ENCODE peak calls at places on chromosomes 3 and 15, in six cellular contexts. One of them, this sample, is unnamed.

GRCh38 chr3:123063034-123063433 is 3.8 kb upstream of the PDIA5 start:
- DNase-seq in aorta: no peak
- DNase-seq in H7: no peak
- DNase-seq in HFF-Myc: no peak
- DNase-seq in endothelial cell of umbilical vein: no peak
- DNase-seq in cardiac muscle cell: no peak
- DNase-seq in this sample: no peak

GRCh38 chr3:122294365-122294764 is 30.7 kb upstream of the CSTA start:
- DNase-seq in endothelial cell of umbilical vein: no peak
- DNase-seq in cardiac muscle cell: no peak
- DNase-seq in aorta: no peak
- DNase-seq in HFF-Myc: no peak
- DNase-seq in H7: no peak
- DNase-seq in this sample: no peak

GRCh38 chr3:89787485-89787884 is 680.1 kb downstream of the EPHA3 start:
- DNase-seq in H7: no peak
- DNase-seq in endothelial cell of umbilical vein: no peak
- DNase-seq in aorta: no peak
- DNase-seq in cardiac muscle cell: no peak
- DNase-seq in HFF-Myc: peak; percentile 11
- DNase-seq in this sample: no peak

GRCh38 chr15:34987623-34987981 is 485 bp downstream of the ZNF770 start:
- DNase-seq in H7: no peak
- DNase-seq in HFF-Myc: no peak
- DNase-seq in aorta: no peak
- DNase-seq in cardiac muscle cell: no peak
- DNase-seq in endothelial cell of umbilical vein: no peak
- DNase-seq in this sample: no peak

GRCh38 chr15:62896969-62897486 is 145.5 kb upstream of the TPM1 start:
- DNase-seq in H7: peak; percentile 51
- DNase-seq in aorta: peak; percentile 96
- DNase-seq in cardiac muscle cell: peak; percentile 98
- DNase-seq in HFF-Myc: peak; percentile 97
- DNase-seq in endothelial cell of umbilical vein: peak; percentile 99
- DNase-seq in this sample: no peak

GRCh38 chr3:128605091-128606046 is 45.2 kb downstream of the RPN1 start:
- DNase-seq in H7: no peak
- DNase-seq in cardiac muscle cell: no peak
- DNase-seq in endothelial cell of umbilical vein: no peak
- DNase-seq in HFF-Myc: no peak
- DNase-seq in aorta: no peak
- DNase-seq in this sample: no peak

GRCh38 chr3:52926556-52926955 is 29.2 kb upstream of the STIMATE start:
- DNase-seq in HFF-Myc: no peak
- DNase-seq in H7: no peak
- DNase-seq in aorta: no peak
- DNase-seq in cardiac muscle cell: no peak
- DNase-seq in endothelial cell of umbilical vein: no peak
- DNase-seq in this sample: no peak

GRCh38 chr3:139975592-139976360 is 40.8 kb downstream of the CLSTN2 start:
- DNase-seq in endothelial cell of umbilical vein: no peak
- DNase-seq in cardiac muscle cell: no peak
- DNase-seq in aorta: no peak
- DNase-seq in HFF-Myc: no peak
- DNase-seq in H7: no peak
- DNase-seq in this sample: no peak

GRCh38 chr15:36407647-36408046 is 171.8 kb upstream of the CDIN1 start:
- DNase-seq in cardiac muscle cell: peak; percentile 74
- DNase-seq in aorta: no peak
- DNase-seq in HFF-Myc: peak; percentile 62
- DNase-seq in H7: peak; percentile 10
- DNase-seq in endothelial cell of umbilical vein: peak; percentile 41
- DNase-seq in this sample: no peak

GRCh38 chr3:197600796-197601565 is 45.2 kb upstream of the BDH1 start:
- DNase-seq in aorta: no peak
- DNase-seq in HFF-Myc: no peak
- DNase-seq in endothelial cell of umbilical vein: no peak
- DNase-seq in H7: no peak
- DNase-seq in cardiac muscle cell: no peak
- DNase-seq in this sample: no peak

GRCh38 chr3:177894021-177894690 is 642.1 kb upstream of the KCNMB2 start:
- DNase-seq in HFF-Myc: no peak
- DNase-seq in cardiac muscle cell: no peak
- DNase-seq in endothelial cell of umbilical vein: peak; percentile 91
- DNase-seq in H7: no peak
- DNase-seq in aorta: no peak
- DNase-seq in this sample: no peak

GRCh38 chr15:40217166-40217785 is 21.6 kb upstream of the PAK6 start:
- DNase-seq in aorta: no peak
- DNase-seq in HFF-Myc: peak; percentile 56
- DNase-seq in H7: peak; percentile 59
- DNase-seq in endothelial cell of umbilical vein: peak; percentile 73
- DNase-seq in cardiac muscle cell: peak; percentile 76
- DNase-seq in this sample: peak; percentile 25

GRCh38 chr3:127762077-127762786 is 60.1 kb downstream of the MGLL start:
- DNase-seq in cardiac muscle cell: no peak
- DNase-seq in aorta: peak; percentile 78
- DNase-seq in HFF-Myc: no peak
- DNase-seq in endothelial cell of umbilical vein: peak; percentile 33
- DNase-seq in H7: no peak
- DNase-seq in this sample: peak; percentile 66

GRCh38 chr3:140416686-140417085 is 261.2 kb upstream of the TRIM42 start:
- DNase-seq in cardiac muscle cell: no peak
- DNase-seq in endothelial cell of umbilical vein: no peak
- DNase-seq in HFF-Myc: no peak
- DNase-seq in aorta: no peak
- DNase-seq in H7: no peak
- DNase-seq in this sample: no peak

GRCh38 chr3:170330366-170330765 is 27.1 kb upstream of the SKIL start:
- DNase-seq in cardiac muscle cell: peak; percentile 34
- DNase-seq in HFF-Myc: peak; percentile 10
- DNase-seq in endothelial cell of umbilical vein: peak; percentile 16
- DNase-seq in aorta: no peak
- DNase-seq in H7: no peak
- DNase-seq in this sample: no peak

GRCh38 chr15:56838085-56838484 is 80.4 kb upstream of the TCF12 start:
- DNase-seq in H7: no peak
- DNase-seq in aorta: no peak
- DNase-seq in endothelial cell of umbilical vein: no peak
- DNase-seq in cardiac muscle cell: no peak
- DNase-seq in HFF-Myc: no peak
- DNase-seq in this sample: peak; percentile 5

GRCh38 chr15:56202737-56203136 is 40.9 kb downstream of the RFX7 start:
- DNase-seq in aorta: no peak
- DNase-seq in HFF-Myc: no peak
- DNase-seq in H7: no peak
- DNase-seq in endothelial cell of umbilical vein: no peak
- DNase-seq in cardiac muscle cell: no peak
- DNase-seq in this sample: no peak

GRCh38 chr3:45736707-45737106 is 47.5 kb downstream of the SACM1L start:
- DNase-seq in endothelial cell of umbilical vein: no peak
- DNase-seq in H7: no peak
- DNase-seq in aorta: no peak
- DNase-seq in cardiac muscle cell: no peak
- DNase-seq in HFF-Myc: no peak
- DNase-seq in this sample: no peak
- H3K4me3 ChIP-seq in endothelial cell of umbilical vein: no peak overlapping the region
- H3K4me3 ChIP-seq in H7: no peak overlapping the region
- H3K4me3 ChIP-seq in aorta: no peak overlapping the region
- H3K4me3 ChIP-seq in cardiac muscle cell: no peak overlapping the region
- H3K4me3 ChIP-seq in HFF-Myc: no peak overlapping the region
- H3K4me3 ChIP-seq in this sample: no peak overlapping the region

DNA sequence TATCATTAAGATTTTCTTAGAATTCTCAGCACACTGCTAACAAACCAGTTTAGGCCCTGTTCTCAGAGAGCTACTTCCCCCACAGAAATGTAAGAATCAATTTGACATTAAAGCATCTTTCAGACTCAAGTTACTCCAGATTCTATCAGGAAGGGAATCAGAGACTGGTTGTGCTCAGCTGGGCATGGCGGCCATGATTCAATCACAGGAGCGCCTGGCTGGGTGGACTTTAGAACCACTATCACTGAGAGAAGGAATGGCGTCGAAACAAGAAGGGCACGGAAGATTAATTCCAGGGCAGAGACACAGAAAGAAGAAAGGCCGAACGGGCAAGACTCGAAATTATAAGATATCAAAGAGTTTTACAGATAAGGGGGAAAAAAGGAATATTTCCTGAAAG is 6.2 kb downstream of the TNIK start:
- DNase-seq in endothelial cell of umbilical vein: no peak
- DNase-seq in H7: no peak
- DNase-seq in aorta: no peak
- DNase-seq in HFF-Myc: no peak
- DNase-seq in cardiac muscle cell: no peak
- DNase-seq in this sample: no peak
- H3K4me3 ChIP-seq in endothelial cell of umbilical vein: no peak overlapping the region
- H3K4me3 ChIP-seq in H7: no peak overlapping the region
- H3K4me3 ChIP-seq in aorta: no peak overlapping the region
- H3K4me3 ChIP-seq in HFF-Myc: no peak overlapping the region
- H3K4me3 ChIP-seq in cardiac muscle cell: no peak overlapping the region
- H3K4me3 ChIP-seq in this sample: no peak overlapping the region

DNA sequence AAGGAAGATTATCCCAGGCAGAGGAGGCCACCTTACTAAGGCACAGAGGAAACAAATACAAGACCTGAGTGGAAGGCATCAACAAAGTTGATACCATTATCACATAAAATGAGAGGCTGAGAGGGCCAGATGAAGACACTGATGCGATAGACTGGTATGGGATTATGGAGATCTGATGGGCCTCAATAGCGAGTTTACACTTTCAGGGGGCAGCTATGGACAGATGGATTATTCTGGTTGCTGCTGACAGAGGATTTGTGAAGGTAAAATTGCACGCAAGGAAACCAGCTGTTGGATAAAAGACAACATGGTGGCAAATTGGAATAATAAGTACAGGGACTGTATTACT is 203.9 kb downstream of the MBNL1 start:
- DNase-seq in H7: no peak
- DNase-seq in aorta: no peak
- DNase-seq in endothelial cell of umbilical vein: no peak
- DNase-seq in cardiac muscle cell: no peak
- DNase-seq in HFF-Myc: no peak
- DNase-seq in this sample: no peak
- H3K4me3 ChIP-seq in H7: no peak overlapping the region
- H3K4me3 ChIP-seq in aorta: no peak overlapping the region
- H3K4me3 ChIP-seq in endothelial cell of umbilical vein: no peak overlapping the region
- H3K4me3 ChIP-seq in cardiac muscle cell: no peak overlapping the region
- H3K4me3 ChIP-seq in HFF-Myc: no peak overlapping the region
- H3K4me3 ChIP-seq in this sample: no peak overlapping the region

DNA sequence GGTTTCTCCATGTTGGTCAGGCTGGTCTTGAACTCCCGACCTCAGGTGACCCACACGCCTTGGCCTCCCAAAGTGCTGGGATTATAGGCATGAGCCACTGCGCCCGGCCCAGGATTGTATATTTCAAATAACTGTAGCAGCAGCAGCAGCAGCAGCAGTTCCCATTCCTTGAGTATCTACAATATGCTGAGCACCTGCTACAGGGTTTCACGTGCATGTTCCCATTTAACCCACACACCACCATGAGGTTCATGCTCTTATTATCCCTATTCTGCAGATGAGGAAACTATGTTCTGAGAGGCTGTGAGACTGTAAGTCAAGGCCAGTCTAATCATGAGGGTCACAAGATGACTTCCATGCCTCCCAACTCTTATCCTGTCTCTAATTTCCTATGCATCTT is 30.9 kb upstream of the FOXP1 start:
- DNase-seq in H7: no peak
- DNase-seq in cardiac muscle cell: no peak
- DNase-seq in HFF-Myc: no peak
- DNase-seq in aorta: no peak
- DNase-seq in endothelial cell of umbilical vein: no peak
- DNase-seq in this sample: no peak
- H3K4me3 ChIP-seq in H7: no peak overlapping the region
- H3K4me3 ChIP-seq in cardiac muscle cell: no peak overlapping the region
- H3K4me3 ChIP-seq in HFF-Myc: no peak overlapping the region
- H3K4me3 ChIP-seq in aorta: no peak overlapping the region
- H3K4me3 ChIP-seq in endothelial cell of umbilical vein: no peak overlapping the region
- H3K4me3 ChIP-seq in this sample: no peak overlapping the region

DNA sequence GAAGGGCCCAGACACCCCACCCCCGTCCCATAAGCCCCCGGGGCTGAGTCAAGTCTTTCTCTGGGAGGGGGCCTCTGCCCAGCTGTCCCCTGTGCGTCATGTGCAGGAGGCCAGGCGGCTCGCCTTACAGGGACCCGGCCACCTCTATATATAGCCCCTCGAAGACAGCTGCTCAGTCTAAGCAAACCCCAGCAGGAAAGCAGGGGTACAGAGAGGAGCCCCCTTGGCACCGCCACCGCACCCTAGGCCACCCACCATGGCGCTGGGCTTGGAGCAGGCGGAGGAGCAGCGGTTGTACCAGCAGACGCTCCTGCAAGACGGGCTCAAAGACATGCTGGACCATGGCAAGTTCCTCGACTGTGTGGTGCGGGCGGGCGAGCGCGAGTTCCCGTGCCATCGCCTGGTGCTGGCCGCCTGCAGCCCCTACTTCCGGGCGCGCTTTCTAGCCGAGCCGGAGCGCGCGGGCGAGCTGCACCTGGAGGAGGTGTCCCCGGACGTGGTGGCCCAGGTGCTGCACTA is at the start of gene KLHL40:
- DNase-seq in HFF-Myc: no peak
- DNase-seq in aorta: peak; percentile 68
- DNase-seq in H7: no peak
- DNase-seq in endothelial cell of umbilical vein: no peak
- DNase-seq in cardiac muscle cell: no peak
- DNase-seq in this sample: no peak
- H3K4me3 ChIP-seq in HFF-Myc: no peak within 1 kb of the TSS
- H3K4me3 ChIP-seq in aorta: no peak within 1 kb of the TSS
- H3K4me3 ChIP-seq in H7: no peak within 1 kb of the TSS
- H3K4me3 ChIP-seq in endothelial cell of umbilical vein: no peak within 1 kb of the TSS
- H3K4me3 ChIP-seq in cardiac muscle cell: no peak within 1 kb of the TSS
- H3K4me3 ChIP-seq in this sample: no peak within 1 kb of the TSS

DNA sequence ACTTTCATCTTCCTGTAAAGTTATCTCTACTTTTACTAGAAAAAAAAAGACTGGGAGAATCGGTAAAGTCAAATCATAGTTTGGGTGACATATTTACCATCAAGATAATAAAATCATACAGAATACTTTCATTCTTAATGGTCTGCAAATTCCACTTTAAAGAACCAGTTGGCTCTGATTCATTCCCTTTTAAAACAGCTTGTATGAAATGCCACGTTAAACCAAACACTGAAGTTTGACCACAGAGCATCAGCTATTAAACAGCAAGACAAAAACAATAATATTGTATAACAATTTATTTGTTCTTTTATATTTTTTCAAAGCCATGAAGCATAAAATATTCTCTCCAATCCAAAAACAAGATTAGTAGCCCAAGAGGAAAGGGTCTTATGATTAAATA is 100.7 kb downstream of the FBN1 start:
- DNase-seq in HFF-Myc: no peak
- DNase-seq in H7: no peak
- DNase-seq in cardiac muscle cell: no peak
- DNase-seq in endothelial cell of umbilical vein: no peak
- DNase-seq in aorta: no peak
- DNase-seq in this sample: no peak
- H3K4me3 ChIP-seq in HFF-Myc: no peak overlapping the region
- H3K4me3 ChIP-seq in H7: no peak overlapping the region
- H3K4me3 ChIP-seq in cardiac muscle cell: no peak overlapping the region
- H3K4me3 ChIP-seq in endothelial cell of umbilical vein: no peak overlapping the region
- H3K4me3 ChIP-seq in aorta: no peak overlapping the region
- H3K4me3 ChIP-seq in this sample: no peak overlapping the region

This sample was measured in GM12864.